ENCODE peak calls at places on chromosomes 7 and 10, in seven cellular contexts. D is H9, E is SJSA1, W is left ventricle myocardium inferior, X is AG04450, F is colonic mucosa, L is Panc1. K is an unnamed sample. For H3K9me3, the result is how much of the 10 kb centered on the place peaks cover.

GRCh38 chr10:99870051-99870730 is 87.8 kb downstream of the ABCC2 start:
- DNase-seq in E (peak), X (no peak), W (no peak), F (no peak), D (no peak), L (no peak), K (no peak)

GRCh38 chr7:18873674-18874341 is 243.6 kb downstream of the TWIST1 start:
- DNase-seq in E (no peak), X (no peak), F (no peak), W (no peak), D (peak), L (no peak), K (no peak)

GRCh38 chr7:36747969-36748574 is 23.8 kb upstream of the AOAH start:
- DNase-seq in L (no peak), D (no peak), W (no peak), F (no peak), X (no peak), E (no peak), K (no peak)

GRCh38 chr10:131833446-131834080 is 67.2 kb upstream of the PPP2R2D start:
- DNase-seq in X (no peak), W (no peak), E (no peak), D (no peak), F (no peak), L (no peak), K (peak)

GRCh38 chr10:93436577-93436976 is 45.6 kb downstream of the MYOF start:
- DNase-seq in F (no peak), E (no peak), L (no peak), W (no peak), D (no peak), X (peak), K (no peak)

GRCh38 chr10:113386005-113386404 is 166.8 kb upstream of the HABP2 start:
- DNase-seq in X (no peak), W (no peak), F (no peak), L (no peak), D (no peak), E (peak), K (no peak)

GRCh38 chr10:73232887-73233286 is 14.2 kb downstream of the DNAJC9 start:
- DNase-seq in L (no peak), W (no peak), E (no peak), D (peak), F (no peak), X (no peak), K (no peak)

GRCh38 chr10:513393-513792 is 176.1 kb downstream of the DIP2C start:
- DNase-seq in X (no peak), F (peak), L (no peak), E (no peak), D (no peak), W (no peak), K (peak)

GRCh38 chr10:50224330-50224952 is 26.9 kb downstream of the ASAH2 start:
- DNase-seq in E (peak), F (peak), L (peak), X (peak), D (peak), W (no peak), K (no peak)

GRCh38 chr7:70417061-70417655 is 714.8 kb upstream of the GALNT17 start:
- DNase-seq in W (no peak), E (no peak), D (peak), F (no peak), L (no peak), X (no peak), K (no peak)

GRCh38 chr7:46583606-46584005 is 662.5 kb upstream of the IGFBP3 start:
- DNase-seq in X (no peak), D (no peak), W (no peak), E (no peak), F (no peak), L (no peak), K (no peak)

GRCh38 chr7:17305387-17306171 is 7.1 kb downstream of the AHR start:
- DNase-seq in L (no peak), F (no peak), X (no peak), W (no peak), E (no peak), D (no peak), K (no peak)

GRCh38 chr10:79306644-79307220 is 40.5 kb upstream of the PPIF start:
- DNase-seq in W (no peak), D (no peak), L (no peak), X (no peak), E (no peak), F (no peak), K (no peak)

GRCh38 chr10:56035489-56035888 is 325.6 kb downstream of the ZWINT start:
- DNase-seq in X (no peak), W (no peak), L (no peak), E (no peak), F (no peak), D (no peak), K (peak)

GRCh38 chr10:72276013-72276387 is 2.3 kb downstream of the DDIT4 start:
- DNase-seq in F (peak), L (no peak), W (no peak), X (no peak), E (no peak), D (no peak), K (no peak)

GRCh38 chr10:119667562-119668328 is 16.6 kb downstream of the BAG3 start:
- DNase-seq in D (no peak), X (peak), L (peak), W (peak), E (peak), F (no peak), K (no peak)

GRCh38 chr10:101478956-101479355 is 109.1 kb downstream of the POLL start:
- DNase-seq in X (no peak), E (no peak), D (no peak), L (no peak), W (no peak), F (no peak), K (no peak)

GRCh38 chr10:118809372-118809695 is 54.6 kb upstream of the CACUL1 start:
- DNase-seq in L (no peak), W (no peak), E (no peak), F (no peak), X (no peak), D (no peak), K (peak)

GRCh38 chr10:80429521-80429966 is 21.2 kb downstream of the PRXL2A start:
- DNase-seq in D (no peak), E (no peak), L (no peak), X (no peak), F (peak), W (no peak), K (peak)

GRCh38 chr7:129588268-129588667 is 23.3 kb upstream of the NRF1 start:
- DNase-seq in D (no peak), X (no peak), E (no peak), F (no peak), L (no peak), W (no peak), K (no peak)
- H3K9me3 ChIP-seq in D (under half), X (under half), E (under half), F (under half), L (under half), W (under half), K (under half)

DNA sequence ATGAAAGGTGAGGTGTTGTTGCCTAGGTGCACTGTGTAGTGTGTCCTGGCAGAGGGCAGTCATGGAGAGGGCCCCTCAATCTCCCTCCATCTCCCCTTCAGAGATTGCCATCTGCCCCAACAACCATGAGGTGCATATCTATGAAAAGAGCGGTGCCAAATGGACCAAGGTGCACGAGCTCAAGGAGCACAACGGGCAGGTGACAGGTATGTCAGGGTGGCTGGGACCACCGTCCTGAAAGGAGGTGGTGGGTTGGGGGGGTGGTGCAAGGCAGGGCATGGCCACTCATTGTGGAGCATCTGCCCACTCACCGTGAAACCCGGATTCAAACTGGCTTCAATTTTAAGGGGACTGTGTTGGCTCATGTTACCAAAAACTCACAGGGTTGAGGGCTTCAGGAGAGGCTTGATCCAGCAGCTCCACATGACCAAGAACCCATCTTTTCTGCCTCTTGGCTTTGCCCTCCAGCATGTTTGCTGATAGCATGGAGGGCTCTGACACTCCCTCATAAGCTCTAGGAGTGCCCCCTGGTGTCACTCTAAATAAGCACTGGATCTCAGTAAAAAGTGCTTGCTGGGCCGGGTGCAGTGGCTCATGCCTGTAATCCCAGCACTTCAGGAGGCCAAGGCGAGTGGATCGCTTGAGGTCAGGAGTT is 12.2 kb downstream of the ARPC1B start:
- DNase-seq in D (no peak), X (no peak), L (no peak), E (no peak), F (no peak), W (no peak), K (no peak)
- H3K27ac ChIP-seq in D (no peak), X (no peak), L (no peak), E (no peak), F (no peak), W (no peak), K (no peak)

GRCh38 chr7:157524731-157525130 is 187.9 kb downstream of the DNAJB6 start:
- DNase-seq in E (no peak), L (no peak), D (no peak), F (no peak), W (no peak), X (no peak), K (no peak)
- H3K9me3 ChIP-seq in E (under half), L (under half), D (under half), F (under half), W (under half), X (half or more), K (under half)

GRCh38 chr7:128827971-128828711 is 2.1 kb upstream of the FLNC start:
- DNase-seq in X (no peak), F (no peak), L (peak), W (peak), D (no peak), E (peak), K (no peak)
- H3K27ac ChIP-seq in X (peak), F (no peak), L (no peak), W (peak), D (no peak), E (peak), K (no peak)

GRCh38 chr10:121873236-121873635 is 54.6 kb downstream of the ATE1 start:
- DNase-seq in F (no peak), E (peak), X (no peak), L (no peak), W (no peak), D (no peak), K (no peak)

GRCh38 chr10:121865554-121865953 is 62.3 kb downstream of the ATE1 start:
- DNase-seq in X (no peak), F (no peak), W (no peak), D (no peak), L (no peak), E (no peak), K (no peak)

GRCh38 chr10:121864653-121865052 is 63.2 kb downstream of the ATE1 start:
- DNase-seq in E (no peak), F (no peak), W (no peak), L (no peak), X (no peak), D (no peak), K (no peak)

DNA sequence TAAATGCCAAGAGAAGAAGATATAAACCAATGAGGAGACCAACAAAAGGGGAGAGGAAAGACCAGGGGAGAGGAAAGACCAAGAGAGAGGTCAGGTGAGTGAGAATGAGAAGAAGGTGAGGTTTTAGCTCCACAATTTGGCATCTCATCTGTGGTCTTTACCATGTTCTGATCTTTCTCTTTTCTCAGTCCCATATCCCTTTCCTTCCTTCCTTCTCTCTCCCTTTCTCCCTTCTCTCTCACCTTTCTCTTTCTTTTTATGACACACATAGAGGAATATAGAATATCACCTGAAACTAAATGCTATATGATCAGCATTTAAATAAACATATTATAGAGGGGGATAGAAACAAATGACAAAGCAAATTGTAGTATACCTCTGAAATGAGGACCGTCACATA is 57.4 kb downstream of the ATE1 start:
- DNase-seq in F (no peak), E (no peak), D (no peak), L (no peak), X (no peak), W (no peak), K (no peak)
- H3K9me3 ChIP-seq in F (under half), E (under half), D (under half), L (under half), X (under half), W (under half), K (under half)

K was measured in upper lobe of right lung.